ENCODE peak calls at places on chromosomes 3 and 15, in six cellular contexts. B is WTC11; W is tibial artery; M is CD8-positive, alpha-beta T cell; Z is coronary artery; F is heart right ventricle. J is an unnamed sample.

GRCh38 chr15:40867200-40867599 is 6.8 kb downstream of the RHOV start:
- DNase-seq in B (no peak), W (no peak), M (no peak), Z (no peak), F (no peak), J (no peak)

GRCh38 chr3:34037263-34037662 is 238.8 kb downstream of the PDCD6IP start:
- DNase-seq in B (no peak), W (no peak), M (no peak), Z (no peak), F (no peak), J (no peak)

GRCh38 chr15:85582076-85582718 is 201.8 kb downstream of the AKAP13 start:
- DNase-seq in B (no peak), W (peak), M (peak), Z (no peak), F (no peak), J (no peak)

GRCh38 chr3:60017631-60018030 is 967.8 kb upstream of the CFAP20DC start:
- DNase-seq in B (no peak), W (no peak), M (peak), Z (no peak), F (no peak), J (no peak)

GRCh38 chr3:51622868-51623267 is 48.2 kb upstream of the TEX264 start:
- DNase-seq in B (no peak), W (no peak), M (no peak), Z (no peak), F (no peak), J (no peak)

GRCh38 chr3:170257145-170257544 is 34.9 kb downstream of the PRKCI start:
- DNase-seq in B (no peak), W (no peak), M (no peak), Z (no peak), F (no peak), J (no peak)

GRCh38 chr15:69719527-69719926 is 266.9 kb downstream of the RPLP1 start:
- DNase-seq in B (no peak), W (peak), M (peak), Z (no peak), F (no peak), J (no peak)

GRCh38 chr15:67108122-67108871 is 42.9 kb downstream of the SMAD3 start:
- DNase-seq in B (no peak), W (no peak), M (no peak), Z (no peak), F (no peak), J (no peak)

GRCh38 chr15:38460543-38460942 is 6.6 kb downstream of the FAM98B start:
- DNase-seq in B (no peak), W (no peak), M (no peak), Z (no peak), F (no peak), J (no peak)

GRCh38 chr15:67917636-67918035 is 77.8 kb upstream of the RNU6-1 start:
- DNase-seq in B (peak), W (no peak), M (no peak), Z (no peak), F (no peak), J (no peak)

GRCh38 chr3:123258811-123259420 is 57.2 kb downstream of the SEC22A start:
- DNase-seq in B (no peak), W (no peak), M (no peak), Z (no peak), F (no peak), J (no peak)

GRCh38 chr3:17033516-17034168 is 148.9 kb downstream of the PLCL2 start:
- DNase-seq in B (no peak), W (no peak), M (peak), Z (no peak), F (no peak), J (no peak)

GRCh38 chr15:28918141-28918983 is 32.6 kb downstream of the APBA2 start:
- DNase-seq in B (peak), W (no peak), M (no peak), Z (no peak), F (no peak), J (no peak)

GRCh38 chr3:56887402-56888025 is 85.8 kb upstream of the ARHGEF3 start:
- DNase-seq in B (no peak), W (no peak), M (peak), Z (no peak), F (no peak), J (no peak)

GRCh38 chr15:55587321-55588069 is 650 bp downstream of the PYGO1 start:
- DNase-seq in B (peak), W (peak), M (no peak), Z (no peak), F (no peak), J (no peak)

GRCh38 chr3:41819200-41819599 is 142.7 kb downstream of the ULK4 start:
- DNase-seq in B (no peak), W (no peak), M (no peak), Z (no peak), F (no peak), J (no peak)

GRCh38 chr3:51708216-51708845 is 1.5 kb downstream of the GRM2 start:
- DNase-seq in B (peak), W (peak), M (no peak), Z (peak), F (no peak), J (no peak)

GRCh38 chr3:148023994-148024393 is 614.8 kb downstream of the ZIC1 start:
- DNase-seq in B (no peak), W (no peak), M (no peak), Z (no peak), F (no peak), J (no peak)

GRCh38 chr3:66490214-66490613 is 10.6 kb downstream of the LRIG1 start:
- DNase-seq in B (no peak), W (no peak), M (no peak), Z (no peak), F (no peak), J (no peak)

GRCh38 chr3:185460719-185461350 is 38.0 kb downstream of the TMEM41A start:
- DNase-seq in B (no peak), W (no peak), M (no peak), Z (no peak), F (no peak), J (no peak)

GRCh38 chr3:167772992-167773391 is 37.5 kb downstream of the SERPINI1 start:
- DNase-seq in B (no peak), W (no peak), M (no peak), Z (no peak), F (no peak), J (no peak)

GRCh38 chr3:19539488-19540395 is 391.4 kb downstream of the KCNH8 start:
- DNase-seq in B (no peak), W (no peak), M (no peak), Z (no peak), F (no peak), J (no peak)

GRCh38 chr3:186669378-186670084 is 3.7 kb downstream of the HRG start:
- DNase-seq in B (no peak), W (no peak), M (no peak), Z (no peak), F (no peak), J (no peak)

DNA sequence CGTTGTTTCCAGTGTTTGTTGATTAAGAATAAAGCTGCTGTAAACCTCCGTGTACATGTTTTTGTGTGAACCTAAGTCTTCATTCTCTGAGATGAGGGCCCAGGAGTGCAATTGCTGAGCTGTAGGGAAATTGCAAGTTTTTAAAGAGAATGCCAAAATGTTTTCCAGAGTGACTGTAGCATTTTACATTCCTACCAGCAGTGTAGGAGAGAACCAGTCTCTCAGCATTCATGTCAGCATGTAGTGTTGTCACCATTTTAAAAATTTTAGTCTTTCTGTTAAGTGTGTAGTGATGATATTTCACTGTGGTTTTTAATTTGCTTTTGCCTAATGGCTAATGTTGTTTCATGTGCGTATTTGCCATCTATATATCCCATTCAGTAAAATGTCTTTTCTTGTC is 3.4 kb upstream of the MGLL start:
- DNase-seq in B (no peak), W (no peak), M (no peak), Z (no peak), F (no peak), J (no peak)
- TF ChIP-seq CTCF in B (no peak), W (no peak), M (no peak), Z (no peak), F (no peak), J (peak)

GRCh38 chr3:194640829-194641228 is 7.6 kb upstream of the TMEM44 start:
- DNase-seq in B (peak), W (no peak), M (peak), Z (no peak), F (no peak), J (peak)
- TF ChIP-seq CTCF in B (no peak), W (no peak), M (peak), Z (no peak), F (no peak), J (peak)

GRCh38 chr3:10290476-10291138 is 2.1 kb downstream of the GHRL start:
- DNase-seq in B (no peak), W (no peak), M (no peak), Z (no peak), F (no peak), J (no peak)

GRCh38 chr3:10291139-10291500 is 1.6 kb downstream of the GHRL start:
- DNase-seq in B (no peak), W (no peak), M (no peak), Z (no peak), F (no peak), J (no peak)

GRCh38 chr3:10289077-10289476 is 3.7 kb downstream of the GHRL start:
- DNase-seq in B (no peak), W (no peak), M (no peak), Z (no peak), F (no peak), J (no peak)

GRCh38 chr3:10288575-10288960 is 4.2 kb downstream of the GHRL start:
- DNase-seq in B (no peak), W (no peak), M (no peak), Z (no peak), F (no peak), J (no peak)

DNA sequence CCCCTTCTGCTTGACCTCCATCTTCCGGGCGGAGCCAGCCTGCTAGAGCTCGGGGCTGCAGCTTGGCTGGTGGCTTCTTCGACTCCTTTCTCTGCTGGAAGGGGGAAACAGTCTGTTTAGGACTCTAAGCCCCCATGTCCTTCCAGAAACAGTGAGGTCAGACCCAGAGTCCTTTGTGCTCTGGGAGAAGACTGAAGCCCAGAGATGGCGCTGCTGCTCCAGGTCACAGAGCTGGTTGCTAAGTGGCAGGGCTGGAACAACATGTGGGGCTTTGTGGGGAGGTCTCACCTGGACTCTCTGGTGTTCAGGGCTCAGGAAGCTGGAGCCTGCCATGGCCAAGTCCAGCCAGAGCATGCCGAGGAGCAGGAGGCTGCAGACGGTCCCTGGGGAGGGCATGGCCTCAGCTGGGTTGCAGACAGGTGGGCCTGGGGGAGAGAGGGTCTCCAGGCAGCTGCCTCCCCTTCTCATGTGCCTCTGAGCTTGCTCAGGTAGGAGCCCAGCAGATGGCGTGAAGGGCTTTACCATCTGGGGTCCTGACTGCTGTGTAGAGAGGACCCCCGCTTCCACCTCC is 2.9 kb downstream of the GHRL start:
- DNase-seq in B (no peak), W (no peak), M (no peak), Z (no peak), F (no peak), J (no peak)
- TF ChIP-seq CTCF in B (no peak), W (no peak), M (no peak), Z (no peak), F (no peak), J (no peak)

GRCh38 chr3:126060613-126061145 is 23.2 kb downstream of the SLC41A3 start:
- DNase-seq in B (no peak), W (no peak), M (no peak), Z (no peak), F (no peak), J (no peak)
- TF ChIP-seq CTCF in B (no peak), W (no peak), M (no peak), Z (no peak), F (no peak), J (no peak)

GRCh38 chr3:128849776-128850542 is 29.5 kb upstream of the ACAD9 start:
- DNase-seq in B (no peak), W (no peak), M (no peak), Z (no peak), F (no peak), J (no peak)
- TF ChIP-seq CTCF in B (no peak), W (no peak), M (no peak), Z (no peak), F (peak), J (peak)

GRCh38 chr3:150183619-150184425 is 213.1 kb upstream of the PFN2 start:
- DNase-seq in B (peak), W (peak), M (peak), Z (no peak), F (peak), J (peak)
- TF ChIP-seq CTCF in B (no peak), W (peak), M (peak), Z (peak), F (peak), J (peak)

J was measured in osteocyte.